ENCODE peak calls at places on chromosomes 2 and 18, in nine cellular contexts. N, P, L, G, Z, J, Y, R and W are unnamed samples.

GRCh38 chr2:172084484-172084733 is 898 bp upstream of the DLX1 start:
- DNase-seq in N (no peak), P (no peak), L (no peak), G (no peak), Z (no peak), J (no peak), Y (no peak), R (no peak), W (no peak)

GRCh38 chr2:59389240-59389639 is 1148.1 kb upstream of the FANCL start:
- DNase-seq in N (no peak), P (no peak), L (no peak), G (no peak), Z (no peak), J (no peak), Y (no peak), R (peak; percentile 0), W (no peak)

GRCh38 chr2:238060096-238060541 is 682 bp upstream of the SCLY start:
- DNase-seq in N (no peak), P (no peak), L (no peak), G (no peak), Z (peak; percentile 38), J (no peak), Y (no peak), R (peak; percentile 40), W (no peak)

GRCh38 chr2:74958277-74959105 is at the start of gene POLE4:
- DNase-seq in N (peak; percentile 73), P (peak; percentile 94), L (peak; percentile 95), G (peak; percentile 94), Z (peak; percentile 93), J (peak; percentile 93), Y (peak; percentile 92), R (peak; percentile 87), W (peak; percentile 83)

GRCh38 chr2:30230855-30231725 is at the start of gene LBH:
- DNase-seq in N (peak; percentile 67), P (peak; percentile 90), L (peak; percentile 57), G (peak; percentile 85), Z (peak; percentile 82), J (peak; percentile 90), Y (peak; percentile 90), R (peak; percentile 78), W (peak; percentile 86)

GRCh38 chr2:104078431-104079157 is 775.3 kb upstream of the POU3F3 start:
- DNase-seq in N (no peak), P (no peak), L (peak; percentile 83), G (no peak), Z (no peak), J (no peak), Y (peak; percentile 74), R (no peak), W (no peak)

GRCh38 chr18:59900222-59901128 is 679 bp downstream of the PMAIP1 start:
- DNase-seq in N (peak; percentile 75), P (peak; percentile 73), L (peak; percentile 86), G (peak; percentile 59), Z (peak; percentile 38), J (peak; percentile 62), Y (peak; percentile 95), R (peak; percentile 84), W (no peak)

GRCh38 chr2:70607121-70607551 is 53.5 kb upstream of the TGFA start:
- DNase-seq in N (peak; percentile 42), P (no peak), L (no peak), G (no peak), Z (peak; percentile 30), J (no peak), Y (no peak), R (no peak), W (peak; percentile 36)

GRCh38 chr18:32760391-32760790 is 12.4 kb downstream of the KLHL14 start:
- DNase-seq in N (no peak), P (no peak), L (peak; percentile 91), G (no peak), Z (no peak), J (peak; percentile 4), Y (peak; percentile 96), R (no peak), W (no peak)

GRCh38 chr2:69911985-69912563 is 2.8 kb upstream of the MXD1 start:
- DNase-seq in N (peak; percentile 39), P (peak; percentile 71), L (peak; percentile 81), G (no peak), Z (peak; percentile 73), J (no peak), Y (peak; percentile 81), R (peak; percentile 58), W (peak; percentile 73)

GRCh38 chr2:8906208-8906607 is 68.8 kb upstream of the KIDINS220 start:
- DNase-seq in N (peak; percentile 51), P (no peak), L (no peak), G (no peak), Z (no peak), J (no peak), Y (no peak), R (peak; percentile 48), W (no peak)

GRCh38 chr2:202376460-202377307 is 557 bp downstream of the BMPR2 start:
- DNase-seq in N (peak; percentile 22), P (peak; percentile 67), L (peak; percentile 48), G (peak; percentile 47), Z (peak; percentile 22), J (peak; percentile 45), Y (peak; percentile 65), R (peak; percentile 63), W (peak; percentile 32)

GRCh38 chr2:47414682-47415458 is 11.9 kb downstream of the MSH2 start:
- DNase-seq in N (no peak), P (no peak), L (no peak), G (no peak), Z (no peak), J (no peak), Y (no peak), R (no peak), W (no peak)

GRCh38 chr18:10767658-10768057 is 241.8 kb downstream of the NAPG start:
- DNase-seq in N (no peak), P (no peak), L (no peak), G (no peak), Z (no peak), J (no peak), Y (no peak), R (no peak), W (no peak)

GRCh38 chr18:5895886-5896740 is 791 bp upstream of the TMEM200C start:
- DNase-seq in N (peak; percentile 59), P (no peak), L (no peak), G (no peak), Z (no peak), J (peak; percentile 5), Y (no peak), R (no peak), W (peak; percentile 8)

GRCh38 chr2:56040189-56040588 is 116.6 kb upstream of the EFEMP1 start:
- DNase-seq in N (no peak), P (no peak), L (no peak), G (no peak), Z (no peak), J (no peak), Y (no peak), R (no peak), W (no peak)

GRCh38 chr18:48314694-48315093 is 94.5 kb downstream of the ZBTB7C start:
- DNase-seq in N (no peak), P (no peak), L (no peak), G (no peak), Z (no peak), J (no peak), Y (no peak), R (no peak), W (no peak)

GRCh38 chr2:47735912-47736311 is 47.0 kb upstream of the MSH6 start:
- DNase-seq in N (no peak), P (no peak), L (peak; percentile 83), G (no peak), Z (no peak), J (no peak), Y (peak; percentile 56), R (no peak), W (no peak)

GRCh38 chr2:159571540-159572260 is 44.6 kb downstream of the BAZ2B start:
- DNase-seq in N (no peak), P (no peak), L (no peak), G (no peak), Z (no peak), J (no peak), Y (no peak), R (no peak), W (no peak)

GRCh38 chr18:12048010-12048826 is 45.4 kb upstream of the ANKRD62 start:
- DNase-seq in N (no peak), P (no peak), L (no peak), G (no peak), Z (no peak), J (no peak), Y (no peak), R (no peak), W (no peak)

GRCh38 chr2:207184348-207184747 is 18.6 kb upstream of the KLF7 start:
- DNase-seq in N (peak; percentile 85), P (no peak), L (no peak), G (no peak), Z (no peak), J (no peak), Y (no peak), R (peak; percentile 55), W (no peak)

GRCh38 chr2:152611458-152612231 is 105.6 kb downstream of the PRPF40A start:
- DNase-seq in N (peak; percentile 69), P (no peak), L (peak; percentile 4), G (no peak), Z (peak; percentile 76), J (no peak), Y (peak; percentile 41), R (peak; percentile 75), W (no peak)

GRCh38 chr2:30655211-30655610 is 152.0 kb downstream of the CAPN13 start:
- DNase-seq in N (peak; percentile 40), P (no peak), L (no peak), G (no peak), Z (no peak), J (no peak), Y (no peak), R (no peak), W (no peak)

GRCh38 chr2:44242929-44243328 is 32.4 kb upstream of the SLC3A1 start:
- DNase-seq in N (no peak), P (no peak), L (no peak), G (no peak), Z (no peak), J (no peak), Y (no peak), R (no peak), W (no peak)

GRCh38 chr2:83006991-83007390 is 1452.1 kb downstream of the SUCLG1 start:
- DNase-seq in N (no peak), P (no peak), L (no peak), G (no peak), Z (no peak), J (no peak), Y (no peak), R (peak; percentile 65), W (no peak)

GRCh38 chr2:155256803-155257202 is 558.3 kb downstream of the KCNJ3 start:
- DNase-seq in N (no peak), P (no peak), L (no peak), G (no peak), Z (no peak), J (no peak), Y (no peak), R (no peak), W (no peak)

GRCh38 chr2:102049756-102050443 is 58.1 kb downstream of the IL1R2 start:
- DNase-seq in N (no peak), P (no peak), L (no peak), G (no peak), Z (peak; percentile 18), J (no peak), Y (no peak), R (no peak), W (peak; percentile 6)

GRCh38 chr2:30766666-30767065 is 40.6 kb downstream of the CAPN13 start:
- DNase-seq in N (no peak), P (no peak), L (no peak), G (no peak), Z (no peak), J (no peak), Y (no peak), R (no peak), W (no peak)